ENCODE peak calls at places on chromosomes 4 and X, in five cellular contexts. One of them, this sample, is unnamed.

GRCh38 chrX:13570245-13570573 is 808 bp downstream of the EGFL6 start:
- DNase-seq in A549: no peak
- DNase-seq in HepG2: no peak
- DNase-seq in WTC11: no peak
- DNase-seq in K562: no peak
- DNase-seq in this sample: no peak

GRCh38 chr4:1194028-1194900 is 21.9 kb upstream of the SPON2 start:
- DNase-seq in A549: no peak
- DNase-seq in HepG2: no peak
- DNase-seq in WTC11: peak
- DNase-seq in K562: no peak
- DNase-seq in this sample: no peak

GRCh38 chr4:159070742-159071141 is 32.1 kb upstream of the RAPGEF2 start:
- DNase-seq in A549: no peak
- DNase-seq in HepG2: no peak
- DNase-seq in WTC11: no peak
- DNase-seq in K562: no peak
- DNase-seq in this sample: no peak

GRCh38 chr4:140764785-140765392 is 8.7 kb upstream of the TBC1D9 start:
- DNase-seq in A549: peak
- DNase-seq in HepG2: no peak
- DNase-seq in WTC11: no peak
- DNase-seq in K562: no peak
- DNase-seq in this sample: no peak

GRCh38 chr4:40516651-40517050 is 113.0 kb downstream of the RBM47 start:
- DNase-seq in A549: no peak
- DNase-seq in HepG2: no peak
- DNase-seq in WTC11: peak
- DNase-seq in K562: no peak
- DNase-seq in this sample: no peak

GRCh38 chr4:38138363-38138762 is 178.2 kb downstream of the PTTG2 start:
- DNase-seq in A549: no peak
- DNase-seq in HepG2: no peak
- DNase-seq in WTC11: no peak
- DNase-seq in K562: no peak
- DNase-seq in this sample: no peak

GRCh38 chr4:66052426-66052825 is 382.1 kb upstream of the EPHA5 start:
- DNase-seq in A549: no peak
- DNase-seq in HepG2: no peak
- DNase-seq in WTC11: no peak
- DNase-seq in K562: no peak
- DNase-seq in this sample: no peak

GRCh38 chr4:88158360-88159136 is at the start of gene ABCG2:
- DNase-seq in A549: peak
- DNase-seq in HepG2: peak
- DNase-seq in WTC11: peak
- DNase-seq in K562: peak
- DNase-seq in this sample: no peak

GRCh38 chr4:127580300-127580699 is 52.5 kb upstream of the INTU start:
- DNase-seq in A549: no peak
- DNase-seq in HepG2: no peak
- DNase-seq in WTC11: no peak
- DNase-seq in K562: no peak
- DNase-seq in this sample: no peak

GRCh38 chr4:123706961-123707360 is 310.4 kb downstream of the SPRY1 start:
- DNase-seq in A549: no peak
- DNase-seq in HepG2: no peak
- DNase-seq in WTC11: no peak
- DNase-seq in K562: no peak
- DNase-seq in this sample: no peak

GRCh38 chrX:63581906-63582305 is 203.1 kb downstream of the ARHGEF9 start:
- DNase-seq in A549: no peak
- DNase-seq in HepG2: no peak
- DNase-seq in WTC11: no peak
- DNase-seq in K562: no peak
- DNase-seq in this sample: no peak

GRCh38 chr4:37601527-37601926 is 84.6 kb downstream of the RELL1 start:
- DNase-seq in A549: peak
- DNase-seq in HepG2: peak
- DNase-seq in WTC11: no peak
- DNase-seq in K562: no peak
- DNase-seq in this sample: no peak

GRCh38 chr4:57061395-57061794 is 48.8 kb downstream of the IGFBP7 start:
- DNase-seq in A549: no peak
- DNase-seq in HepG2: no peak
- DNase-seq in WTC11: no peak
- DNase-seq in K562: no peak
- DNase-seq in this sample: no peak

GRCh38 chr4:67593741-67594175 is 35.2 kb downstream of the STAP1 start:
- DNase-seq in A549: no peak
- DNase-seq in HepG2: no peak
- DNase-seq in WTC11: no peak
- DNase-seq in K562: no peak
- DNase-seq in this sample: no peak

GRCh38 chr4:15240764-15241163 is 187.1 kb upstream of the C1QTNF7 start:
- DNase-seq in A549: no peak
- DNase-seq in HepG2: no peak
- DNase-seq in WTC11: no peak
- DNase-seq in K562: no peak
- DNase-seq in this sample: no peak

GRCh38 chr4:128725405-128725804 is 84.1 kb upstream of the JADE1 start:
- DNase-seq in A549: no peak
- DNase-seq in HepG2: peak
- DNase-seq in WTC11: no peak
- DNase-seq in K562: no peak
- DNase-seq in this sample: no peak

GRCh38 chrX:136856527-136856926 is 24.0 kb downstream of the RBMX start:
- DNase-seq in A549: no peak
- DNase-seq in HepG2: no peak
- DNase-seq in WTC11: no peak
- DNase-seq in K562: no peak
- DNase-seq in this sample: peak

GRCh38 chr4:47668810-47669408 is 169.0 kb downstream of the CORIN start:
- DNase-seq in A549: peak
- DNase-seq in HepG2: peak
- DNase-seq in WTC11: no peak
- DNase-seq in K562: peak
- DNase-seq in this sample: no peak

GRCh38 chrX:1554469-1555210 is 17.7 kb upstream of the P2RY8 start:
- DNase-seq in A549: no peak
- DNase-seq in HepG2: no peak
- DNase-seq in WTC11: no peak
- DNase-seq in K562: no peak
- DNase-seq in this sample: no peak

GRCh38 chrX:129665916-129666644 is 11.3 kb upstream of the APLN start:
- DNase-seq in A549: peak
- DNase-seq in HepG2: no peak
- DNase-seq in WTC11: no peak
- DNase-seq in K562: no peak
- DNase-seq in this sample: no peak

GRCh38 chrX:39854772-39855747 is 242.7 kb downstream of the BCOR start:
- DNase-seq in A549: no peak
- DNase-seq in HepG2: no peak
- DNase-seq in WTC11: no peak
- DNase-seq in K562: peak
- DNase-seq in this sample: peak

GRCh38 chrX:38882894-38883620 is 81.8 kb downstream of the MID1IP1 start:
- DNase-seq in A549: no peak
- DNase-seq in HepG2: no peak
- DNase-seq in WTC11: no peak
- DNase-seq in K562: no peak
- DNase-seq in this sample: no peak

GRCh38 chr4:38634047-38634759 is 29.8 kb upstream of the KLF3 start:
- DNase-seq in A549: no peak
- DNase-seq in HepG2: no peak
- DNase-seq in WTC11: no peak
- DNase-seq in K562: no peak
- DNase-seq in this sample: no peak

GRCh38 chr4:36174570-36174969 is 69.7 kb downstream of the ARAP2 start:
- DNase-seq in A549: no peak
- DNase-seq in HepG2: no peak
- DNase-seq in WTC11: no peak
- DNase-seq in K562: no peak
- DNase-seq in this sample: no peak

GRCh38 chr4:8850074-8850829 is 21.4 kb downstream of the HMX1 start:
- DNase-seq in A549: no peak
- DNase-seq in HepG2: no peak
- DNase-seq in WTC11: no peak
- DNase-seq in K562: no peak
- DNase-seq in this sample: no peak

GRCh38 chrX:133570549-133570948 is 155.3 kb upstream of the GPC4 start:
- DNase-seq in A549: no peak
- DNase-seq in HepG2: no peak
- DNase-seq in WTC11: no peak
- DNase-seq in K562: no peak
- DNase-seq in this sample: no peak

GRCh38 chr4:125244848-125245450 is 69.8 kb upstream of the FAT4 start:
- DNase-seq in A549: no peak
- DNase-seq in HepG2: no peak
- DNase-seq in WTC11: no peak
- DNase-seq in K562: no peak
- DNase-seq in this sample: no peak

GRCh38 chr4:10099521-10100325 is 16.9 kb downstream of the WDR1 start:
- DNase-seq in A549: no peak
- DNase-seq in HepG2: no peak
- DNase-seq in WTC11: no peak
- DNase-seq in K562: no peak
- DNase-seq in this sample: no peak

GRCh38 chr4:37464373-37464772 is 219.8 kb downstream of the NWD2 start:
- DNase-seq in A549: no peak
- DNase-seq in HepG2: no peak
- DNase-seq in WTC11: no peak
- DNase-seq in K562: no peak
- DNase-seq in this sample: no peak

GRCh38 chrX:83508006-83508405 is at the start of gene POU3F4:
- DNase-seq in A549: no peak
- DNase-seq in HepG2: no peak
- DNase-seq in WTC11: peak
- DNase-seq in K562: no peak
- DNase-seq in this sample: no peak

GRCh38 chr4:56619160-56619559 is 61.9 kb downstream of the HOPX start:
- DNase-seq in A549: no peak
- DNase-seq in HepG2: no peak
- DNase-seq in WTC11: no peak
- DNase-seq in K562: no peak
- DNase-seq in this sample: no peak

GRCh38 chrX:135572436-135572835 is 52.0 kb downstream of the INTS6L start:
- DNase-seq in A549: no peak
- DNase-seq in HepG2: no peak
- DNase-seq in WTC11: no peak
- DNase-seq in K562: no peak
- DNase-seq in this sample: no peak

GRCh38 chrX:69137371-69137881 is 27.8 kb downstream of the PJA1 start:
- DNase-seq in A549: no peak
- DNase-seq in HepG2: no peak
- DNase-seq in WTC11: peak
- DNase-seq in K562: no peak
- DNase-seq in this sample: no peak

GRCh38 chrX:41087219-41087618 is 2.0 kb downstream of the USP9X start:
- DNase-seq in A549: no peak
- DNase-seq in HepG2: no peak
- DNase-seq in WTC11: no peak
- DNase-seq in K562: no peak
- DNase-seq in this sample: no peak

GRCh38 chrX:69280956-69281355 is 115.7 kb upstream of the PJA1 start:
- DNase-seq in A549: no peak
- DNase-seq in HepG2: no peak
- DNase-seq in WTC11: no peak
- DNase-seq in K562: no peak
- DNase-seq in this sample: no peak

GRCh38 chr4:133776961-133777360 is 424.6 kb downstream of the PABPC4L start:
- DNase-seq in A549: no peak
- DNase-seq in HepG2: no peak
- DNase-seq in WTC11: no peak
- DNase-seq in K562: no peak
- DNase-seq in this sample: no peak

GRCh38 chr4:99219072-99219471 is at the start of gene ADH6:
- DNase-seq in A549: no peak
- DNase-seq in HepG2: peak
- DNase-seq in WTC11: no peak
- DNase-seq in K562: no peak
- DNase-seq in this sample: no peak

DNA sequence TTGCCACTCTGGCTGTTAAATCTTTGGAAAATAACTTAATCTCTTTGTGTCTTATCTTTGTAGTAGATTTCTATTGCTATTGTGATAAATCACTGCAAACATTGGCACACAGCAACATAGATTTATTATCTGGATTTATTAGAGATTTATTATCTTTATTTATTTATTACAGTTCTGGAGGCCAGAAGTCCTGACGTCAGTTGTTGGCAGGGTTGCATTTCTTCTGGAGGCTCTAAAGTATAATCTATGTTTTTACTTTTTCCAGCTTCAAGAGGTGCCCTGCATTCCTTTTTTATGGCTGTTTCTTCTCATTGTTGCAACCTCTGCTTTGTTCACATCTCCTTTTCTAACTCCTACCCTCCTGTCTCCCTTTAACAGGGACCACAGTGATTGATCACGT is 542.8 kb downstream of the GRXCR1 start:
- DNase-seq in A549: no peak
- DNase-seq in HepG2: no peak
- DNase-seq in WTC11: no peak
- DNase-seq in K562: no peak
- DNase-seq in this sample: no peak
- TF ChIP-seq ESRRA in A549: no peak
- TF ChIP-seq ESRRA in HepG2: no peak
- TF ChIP-seq ESRRA in WTC11: no peak
- TF ChIP-seq ESRRA in K562: no peak
- TF ChIP-seq ESRRA in this sample: no peak

GRCh38 chr4:80104927-80105326 is 31.9 kb upstream of the ANTXR2 start:
- DNase-seq in A549: no peak
- DNase-seq in HepG2: no peak
- DNase-seq in WTC11: no peak
- DNase-seq in K562: no peak
- DNase-seq in this sample: no peak
- TF ChIP-seq ESRRA in A549: no peak
- TF ChIP-seq ESRRA in HepG2: no peak
- TF ChIP-seq ESRRA in WTC11: no peak
- TF ChIP-seq ESRRA in K562: no peak
- TF ChIP-seq ESRRA in this sample: no peak

DNA sequence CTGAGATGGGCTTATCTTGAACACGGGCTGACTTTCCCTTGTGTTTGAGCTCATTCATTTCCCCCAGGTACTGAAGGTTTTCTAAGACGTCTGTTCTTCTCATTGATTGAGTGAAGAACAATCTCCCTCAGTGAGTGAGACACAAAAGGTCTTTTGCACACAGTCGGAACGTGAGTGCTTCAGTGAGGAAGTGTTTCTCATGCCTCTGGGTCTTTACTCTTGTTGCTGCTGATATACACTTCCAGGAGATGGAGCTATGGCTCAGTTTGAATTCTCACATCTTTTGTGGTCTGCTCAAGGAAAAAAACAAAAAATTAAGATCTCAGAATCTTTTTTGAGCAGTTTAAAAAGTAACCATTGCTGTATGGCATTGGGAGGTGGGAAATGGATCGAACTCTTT is 981.9 kb upstream of the TENM3 start:
- DNase-seq in A549: no peak
- DNase-seq in HepG2: no peak
- DNase-seq in WTC11: no peak
- DNase-seq in K562: no peak
- DNase-seq in this sample: no peak
- TF ChIP-seq ESRRA in A549: no peak
- TF ChIP-seq ESRRA in HepG2: no peak
- TF ChIP-seq ESRRA in WTC11: no peak
- TF ChIP-seq ESRRA in K562: no peak
- TF ChIP-seq ESRRA in this sample: no peak

GRCh38 chr4:17166954-17167353 is 268.5 kb upstream of the LDB2 start:
- DNase-seq in A549: no peak
- DNase-seq in HepG2: no peak
- DNase-seq in WTC11: no peak
- DNase-seq in K562: no peak
- DNase-seq in this sample: no peak
- TF ChIP-seq ESRRA in A549: no peak
- TF ChIP-seq ESRRA in HepG2: no peak
- TF ChIP-seq ESRRA in WTC11: no peak
- TF ChIP-seq ESRRA in K562: no peak
- TF ChIP-seq ESRRA in this sample: no peak